ENCODE peak calls at places on chromosomes 11 and 22, in seven cellular contexts. W, N, U, K, E, O and C are unnamed samples.

GRCh38 chr11:70398834-70399680 is 728 bp downstream of the CTTN start:
- DNase-seq in W (peak), N (no peak), U (no peak), K (no peak), E (no peak), O (no peak), C (no peak)

GRCh38 chr11:112157274-112157766 is 6.6 kb downstream of the IL18 start:
- DNase-seq in W (peak), N (peak), U (no peak), K (no peak), E (peak), O (no peak), C (peak)

GRCh38 chr11:4921796-4922195 is 2.3 kb downstream of the OR51G1 start:
- DNase-seq in W (no peak), N (no peak), U (no peak), K (no peak), E (no peak), O (no peak), C (no peak)

GRCh38 chr11:121408830-121409229 is 43.3 kb upstream of the SORL1 start:
- DNase-seq in W (no peak), N (no peak), U (no peak), K (no peak), E (no peak), O (no peak), C (no peak)

GRCh38 chr11:60783141-60783484 is 2.0 kb upstream of the MS4A10 start:
- DNase-seq in W (no peak), N (no peak), U (no peak), K (no peak), E (no peak), O (no peak), C (no peak)

GRCh38 chr11:103112364-103112763 is 3.1 kb downstream of the DYNC2H1 start:
- DNase-seq in W (no peak), N (no peak), U (no peak), K (no peak), E (no peak), O (no peak), C (peak)

GRCh38 chr11:45830596-45830995 is 16.7 kb upstream of the CRY2 start:
- DNase-seq in W (no peak), N (no peak), U (no peak), K (no peak), E (no peak), O (no peak), C (no peak)

GRCh38 chr11:99352642-99353041 is 331.9 kb downstream of the CNTN5 start:
- DNase-seq in W (no peak), N (no peak), U (no peak), K (no peak), E (no peak), O (no peak), C (no peak)

GRCh38 chr11:120178441-120179070 is 32.3 kb upstream of the OAF start:
- DNase-seq in W (no peak), N (peak), U (no peak), K (no peak), E (no peak), O (no peak), C (no peak)

GRCh38 chr11:95767498-95767897 is 22.1 kb downstream of the FAM76B start:
- DNase-seq in W (peak), N (peak), U (no peak), K (no peak), E (no peak), O (no peak), C (peak)

GRCh38 chr11:127066426-127067090 is 66.0 kb upstream of the KIRREL3 start:
- DNase-seq in W (no peak), N (no peak), U (no peak), K (no peak), E (no peak), O (no peak), C (no peak)

GRCh38 chr22:19942071-19942885 is 660 bp upstream of the TXNRD2 start:
- DNase-seq in W (peak), N (peak), U (no peak), K (no peak), E (no peak), O (no peak), C (peak)

GRCh38 chr11:47260366-47260765 is 2.6 kb downstream of the NR1H3 start:
- DNase-seq in W (no peak), N (no peak), U (no peak), K (no peak), E (no peak), O (no peak), C (no peak)

GRCh38 chr22:45240137-45240809 is 421 bp downstream of the KIAA0930 start:
- DNase-seq in W (peak), N (no peak), U (no peak), K (no peak), E (peak), O (no peak), C (peak)

GRCh38 chr11:43942651-43943356 is 367 bp downstream of the C11orf96 start:
- DNase-seq in W (peak), N (peak), U (no peak), K (no peak), E (no peak), O (peak), C (peak)

GRCh38 chr11:61850687-61851086 is 22.6 kb downstream of the FADS2 start:
- DNase-seq in W (no peak), N (no peak), U (no peak), K (no peak), E (no peak), O (no peak), C (no peak)

GRCh38 chr22:39223091-39223710 is 21.6 kb downstream of the PDGFB start:
- DNase-seq in W (no peak), N (no peak), U (no peak), K (no peak), E (no peak), O (no peak), C (no peak)

GRCh38 chr22:46085831-46086576 is 64.3 kb upstream of the PPARA start:
- DNase-seq in W (peak), N (no peak), U (no peak), K (no peak), E (no peak), O (no peak), C (no peak)

GRCh38 chr22:38479096-38479840 is 11.4 kb downstream of the KDELR3 start:
- DNase-seq in W (peak), N (no peak), U (no peak), K (no peak), E (no peak), O (no peak), C (no peak)

GRCh38 chr11:85826096-85826855 is 15.3 kb upstream of the SYTL2 start:
- DNase-seq in W (peak), N (peak), U (no peak), K (no peak), E (peak), O (peak), C (peak)

GRCh38 chr11:1150769-1151365 is 6.9 kb upstream of the MUC5AC start:
- DNase-seq in W (no peak), N (peak), U (no peak), K (no peak), E (no peak), O (no peak), C (no peak)

GRCh38 chr11:107337917-107338316 is 119.7 kb downstream of the CWF19L2 start:
- DNase-seq in W (no peak), N (no peak), U (no peak), K (no peak), E (no peak), O (no peak), C (no peak)
- H3K23ac ChIP-seq in W (no peak), N (no peak), U (no peak), K (no peak), E (no peak), O (no peak), C (no peak)

GRCh38 chr11:18994860-18995259 is 55.6 kb upstream of the MRGPRX1 start:
- DNase-seq in W (no peak), N (no peak), U (no peak), K (no peak), E (no peak), O (no peak), C (no peak)
- H3K23ac ChIP-seq in W (no peak), N (no peak), U (no peak), K (no peak), E (no peak), O (no peak), C (no peak)

DNA sequence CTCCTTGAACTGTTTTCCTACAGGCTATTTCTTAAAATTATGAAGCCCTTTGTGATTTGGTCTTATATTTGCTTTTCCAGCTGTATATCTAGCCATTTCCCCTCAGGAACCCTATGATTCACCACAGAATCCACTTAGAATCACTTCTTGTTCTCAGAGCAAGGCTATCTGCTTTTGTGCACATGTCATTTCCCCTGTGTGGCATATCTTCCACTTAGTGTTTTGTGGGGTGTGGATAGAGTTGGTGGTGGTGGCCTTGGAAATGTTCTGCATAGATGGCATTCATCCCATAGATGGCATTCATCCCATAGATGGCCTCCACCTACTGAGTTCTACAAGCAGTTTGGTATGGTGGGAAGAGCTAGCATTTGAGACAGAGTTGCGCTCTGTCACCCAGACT is 44.7 kb downstream of the SWAP70 start:
- DNase-seq in W (no peak), N (peak), U (no peak), K (no peak), E (no peak), O (no peak), C (peak)
- H3K23ac ChIP-seq in W (no peak), N (peak), U (no peak), K (no peak), E (no peak), O (no peak), C (no peak)

GRCh38 chr22:36475341-36475740 is 6.1 kb downstream of the TXN2 start:
- DNase-seq in W (no peak), N (no peak), U (no peak), K (no peak), E (no peak), O (no peak), C (no peak)
- H3K23ac ChIP-seq in W (no peak), N (no peak), U (no peak), K (no peak), E (no peak), O (no peak), C (no peak)

GRCh38 chr11:32307921-32308320 is 127.4 kb downstream of the WT1 start:
- DNase-seq in W (no peak), N (no peak), U (no peak), K (no peak), E (no peak), O (no peak), C (no peak)

GRCh38 chr11:32304521-32304920 is 130.8 kb downstream of the WT1 start:
- DNase-seq in W (no peak), N (no peak), U (no peak), K (no peak), E (no peak), O (no peak), C (no peak)

GRCh38 chr11:32302826-32303225 is 132.5 kb downstream of the WT1 start:
- DNase-seq in W (peak), N (no peak), U (no peak), K (no peak), E (no peak), O (no peak), C (no peak)

GRCh38 chr11:32307449-32307848 is 127.9 kb downstream of the WT1 start:
- DNase-seq in W (no peak), N (no peak), U (no peak), K (no peak), E (no peak), O (no peak), C (no peak)

GRCh38 chr11:32305460-32305859 is 129.9 kb downstream of the WT1 start:
- DNase-seq in W (no peak), N (no peak), U (no peak), K (no peak), E (no peak), O (no peak), C (no peak)
- H3K23ac ChIP-seq in W (no peak), N (no peak), U (no peak), K (no peak), E (no peak), O (no peak), C (no peak)

GRCh38 chr11:35204614-35205013 is 65.6 kb downstream of the CD44 start:
- DNase-seq in W (no peak), N (no peak), U (no peak), K (no peak), E (no peak), O (no peak), C (no peak)

GRCh38 chr11:35210886-35211546 is 72.0 kb downstream of the CD44 start:
- DNase-seq in W (no peak), N (no peak), U (no peak), K (no peak), E (no peak), O (no peak), C (no peak)

GRCh38 chr11:35207471-35208403 is 68.8 kb downstream of the CD44 start:
- DNase-seq in W (no peak), N (peak), U (no peak), K (no peak), E (no peak), O (no peak), C (no peak)

GRCh38 chr11:35208795-35209194 is 69.8 kb downstream of the CD44 start:
- DNase-seq in W (no peak), N (no peak), U (no peak), K (no peak), E (no peak), O (no peak), C (no peak)

GRCh38 chr11:35206616-35207015 is 67.6 kb downstream of the CD44 start:
- DNase-seq in W (no peak), N (no peak), U (no peak), K (no peak), E (no peak), O (no peak), C (no peak)
- H3K23ac ChIP-seq in W (no peak), N (no peak), U (no peak), K (no peak), E (no peak), O (no peak), C (no peak)

DNA sequence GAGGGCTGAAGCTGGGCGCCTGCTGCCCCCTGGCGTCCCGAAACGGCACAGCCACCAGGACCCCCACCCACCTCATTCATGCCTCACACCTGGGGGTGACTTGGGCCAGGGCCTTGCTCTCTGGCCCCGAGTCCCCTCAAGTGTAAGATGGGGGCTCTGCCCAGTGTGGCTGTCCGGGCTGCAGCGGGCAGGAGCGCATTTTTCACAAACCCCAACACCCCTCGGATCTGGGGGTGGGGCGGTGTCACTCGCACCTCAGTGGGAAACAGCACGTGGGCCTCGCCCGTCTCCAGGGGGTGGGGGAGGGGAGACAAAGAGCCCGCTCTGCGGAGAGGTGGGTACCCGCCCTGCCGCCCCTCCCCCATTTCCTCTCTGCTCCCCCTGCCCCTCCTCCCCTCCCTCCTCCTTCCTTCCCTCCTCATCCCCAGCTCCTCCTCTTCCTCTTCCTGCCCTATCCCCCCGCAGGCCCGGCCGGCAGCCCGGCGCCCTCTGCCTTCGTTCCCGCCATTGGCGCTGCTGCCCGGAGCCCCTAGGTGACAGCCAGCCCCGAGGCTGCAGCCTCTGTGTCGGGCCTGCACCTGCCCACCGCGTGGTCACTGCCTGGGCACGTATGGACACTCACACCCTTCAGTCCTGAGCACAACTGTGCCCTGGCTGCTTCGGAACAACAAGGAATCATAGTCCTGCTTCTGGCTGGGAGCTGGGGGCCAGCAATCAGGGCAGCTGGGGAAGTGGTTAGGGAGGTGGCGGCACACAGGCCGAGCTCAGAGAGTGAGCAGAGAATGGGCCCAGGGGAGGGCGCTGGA is 6.8 kb upstream of the CDKN1C start:
- DNase-seq in W (peak), N (peak), U (peak), K (peak), E (peak), O (peak), C (peak)
- H3K23ac ChIP-seq in W (no peak), N (peak), U (no peak), K (peak), E (peak), O (no peak), C (no peak)

GRCh38 chr11:20276661-20277000 is 86.9 kb upstream of the HTATIP2 start:
- DNase-seq in W (no peak), N (no peak), U (no peak), K (peak), E (peak), O (no peak), C (no peak)
- H3K23ac ChIP-seq in W (no peak), N (no peak), U (no peak), K (no peak), E (no peak), O (no peak), C (no peak)